ENCODE peak calls at places on chromosomes 16 and 17, in nine cellular contexts. Z is activated CD4-positive, alpha-beta memory T cell treated with anti-CD3 and anti-CD28 coated beads for 36 hours; X is T-helper 1 cell; H is AML-193; N is mucosa of gallbladder; G is cortex of kidney; I is RPMI7951; D is NCI-H82; T is kidney. Q is an unnamed sample.

GRCh38 chr17:46733837-46734516 is 84.5 kb downstream of the WNT3 start:
- DNase-seq in G (no peak), H (no peak), N (no peak), X (no peak), Z (no peak), T (no peak), D (no peak), I (peak), Q (no peak)

GRCh38 chr16:24516900-24517669 is 22.3 kb upstream of the RBBP6 start:
- DNase-seq in H (peak), X (peak), Z (peak), I (peak), N (peak), G (no peak), D (peak), T (peak), Q (peak)

GRCh38 chr16:73298562-73298961 is 250.6 kb upstream of the ZFHX3 start:
- DNase-seq in H (no peak), Z (no peak), G (no peak), N (no peak), I (peak), D (no peak), X (no peak), T (no peak), Q (no peak)

GRCh38 chr17:76473541-76473985 is 6.2 kb downstream of the AANAT start:
- DNase-seq in N (no peak), H (no peak), T (peak), D (no peak), I (no peak), Z (peak), G (no peak), X (no peak), Q (peak)

GRCh38 chr17:18857864-18858566 is at the start of gene PRPSAP2:
- DNase-seq in Z (peak), T (peak), H (peak), G (peak), X (peak), I (peak), D (peak), N (peak), Q (peak)

GRCh38 chr17:78132086-78132676 is 1.6 kb downstream of the TMC8 start:
- DNase-seq in T (peak), H (no peak), I (no peak), X (peak), D (peak), N (no peak), G (no peak), Z (peak), Q (no peak)

GRCh38 chr16:81266680-81267095 is 28.2 kb downstream of the BCO1 start:
- DNase-seq in H (no peak), D (no peak), I (peak), T (peak), N (peak), Z (peak), G (no peak), X (no peak), Q (peak)

GRCh38 chr16:18931756-18932155 is 5.5 kb upstream of the SMG1 start:
- DNase-seq in N (no peak), X (no peak), H (no peak), Z (no peak), T (no peak), I (no peak), D (no peak), G (no peak), Q (no peak)

GRCh38 chr16:27432600-27432957 is 30.6 kb downstream of the IL21R start:
- DNase-seq in N (peak), I (peak), H (no peak), X (no peak), T (no peak), Z (peak), D (no peak), G (no peak), Q (no peak)

GRCh38 chr16:81821422-81822128 is 42.5 kb downstream of the PLCG2 start:
- DNase-seq in D (no peak), G (no peak), Z (no peak), N (no peak), H (no peak), X (no peak), T (no peak), I (no peak), Q (peak)

GRCh38 chr17:76074390-76075363 is at the start of gene GALR2:
- DNase-seq in H (no peak), X (no peak), Z (no peak), G (no peak), T (peak), I (no peak), N (no peak), D (peak), Q (no peak)

GRCh38 chr17:33291248-33292183 is 1.6 kb downstream of the ASIC2 start:
- DNase-seq in Z (no peak), D (peak), X (no peak), N (peak), H (no peak), T (peak), G (no peak), I (no peak), Q (no peak)

GRCh38 chr17:63697341-63698286 is 2.3 kb downstream of the LIMD2 start:
- DNase-seq in D (peak), H (peak), I (no peak), N (peak), T (peak), Z (peak), G (no peak), X (peak), Q (peak)

GRCh38 chr17:82324566-82325285 is 7.3 kb upstream of the CD7 start:
- DNase-seq in D (no peak), T (no peak), I (no peak), G (no peak), Z (peak), N (no peak), H (no peak), X (no peak), Q (no peak)

GRCh38 chr17:49985310-49985990 is 9.6 kb downstream of the DLX3 start:
- DNase-seq in I (no peak), D (peak), G (no peak), H (no peak), Z (no peak), T (peak), X (no peak), N (no peak), Q (peak)

GRCh38 chr16:21083729-21084268 is 66.8 kb downstream of the DNAH3 start:
- DNase-seq in G (no peak), T (peak), H (peak), D (peak), X (peak), Z (peak), N (peak), I (peak), Q (peak)

GRCh38 chr17:42122371-42123303 is at the start of gene HSPB9:
- DNase-seq in G (no peak), N (peak), D (peak), I (no peak), Z (no peak), H (no peak), X (no peak), T (no peak), Q (no peak)

GRCh38 chr16:22284637-22285515 is 12.3 kb upstream of the POLR3E start:
- DNase-seq in G (no peak), T (peak), D (no peak), N (no peak), X (no peak), H (no peak), I (no peak), Z (no peak), Q (no peak)

GRCh38 chr17:77862890-77863813 is 95.4 kb upstream of the TNRC6C start:
- DNase-seq in T (peak), D (no peak), I (peak), X (no peak), Z (no peak), H (no peak), N (no peak), G (no peak), Q (no peak)